ENCODE peak calls at places on chromosomes 11 and 22, in four cellular contexts. One of them, this sample, is unnamed.

GRCh38 chr11:30917859-30918478 is 331.8 kb upstream of the MPPED2 start:
- DNase-seq in astrocyte of the spinal cord: peak
- DNase-seq in NCI-H187 treated with DMSO at 0.1 percent for 48 hours: peak
- DNase-seq in MM.1S: peak
- DNase-seq in this sample: peak

GRCh38 chr11:42840856-42841255 is 470.9 kb upstream of the API5 start:
- DNase-seq in astrocyte of the spinal cord: no peak
- DNase-seq in NCI-H187 treated with DMSO at 0.1 percent for 48 hours: no peak
- DNase-seq in MM.1S: no peak
- DNase-seq in this sample: no peak

GRCh38 chr11:115659061-115659963 is 155.1 kb upstream of the CADM1 start:
- DNase-seq in astrocyte of the spinal cord: peak
- DNase-seq in NCI-H187 treated with DMSO at 0.1 percent for 48 hours: no peak
- DNase-seq in MM.1S: no peak
- DNase-seq in this sample: no peak

GRCh38 chr22:21632237-21632895 is at the start of gene CCDC116:
- DNase-seq in astrocyte of the spinal cord: no peak
- DNase-seq in NCI-H187 treated with DMSO at 0.1 percent for 48 hours: no peak
- DNase-seq in MM.1S: no peak
- DNase-seq in this sample: peak

GRCh38 chr11:9757809-9758675 is 94.2 kb downstream of the SWAP70 start:
- DNase-seq in astrocyte of the spinal cord: peak
- DNase-seq in NCI-H187 treated with DMSO at 0.1 percent for 48 hours: peak
- DNase-seq in MM.1S: peak
- DNase-seq in this sample: peak

GRCh38 chr11:106553304-106553703 is 465.0 kb downstream of the GUCY1A2 start:
- DNase-seq in astrocyte of the spinal cord: no peak
- DNase-seq in NCI-H187 treated with DMSO at 0.1 percent for 48 hours: no peak
- DNase-seq in MM.1S: no peak
- DNase-seq in this sample: no peak

GRCh38 chr22:17095538-17095937 is 10.7 kb downstream of the IL17RA start:
- DNase-seq in astrocyte of the spinal cord: no peak
- DNase-seq in NCI-H187 treated with DMSO at 0.1 percent for 48 hours: no peak
- DNase-seq in MM.1S: no peak
- DNase-seq in this sample: no peak

GRCh38 chr11:19493446-19493845 is 219.2 kb upstream of the NAV2 start:
- DNase-seq in astrocyte of the spinal cord: no peak
- DNase-seq in NCI-H187 treated with DMSO at 0.1 percent for 48 hours: no peak
- DNase-seq in MM.1S: no peak
- DNase-seq in this sample: peak

GRCh38 chr11:117220999-117221774 is 10.7 kb downstream of the PCSK7 start:
- DNase-seq in astrocyte of the spinal cord: no peak
- DNase-seq in NCI-H187 treated with DMSO at 0.1 percent for 48 hours: no peak
- DNase-seq in MM.1S: no peak
- DNase-seq in this sample: no peak

GRCh38 chr22:30979932-30980331 is 10.9 kb downstream of the TUG1 start:
- DNase-seq in astrocyte of the spinal cord: no peak
- DNase-seq in NCI-H187 treated with DMSO at 0.1 percent for 48 hours: no peak
- DNase-seq in MM.1S: no peak
- DNase-seq in this sample: no peak

GRCh38 chr11:29051935-29052334 is 943.7 kb downstream of the METTL15 start:
- DNase-seq in astrocyte of the spinal cord: peak
- DNase-seq in NCI-H187 treated with DMSO at 0.1 percent for 48 hours: no peak
- DNase-seq in MM.1S: no peak
- DNase-seq in this sample: no peak

GRCh38 chr11:11512502-11512901 is 109.3 kb downstream of the GALNT18 start:
- DNase-seq in astrocyte of the spinal cord: no peak
- DNase-seq in NCI-H187 treated with DMSO at 0.1 percent for 48 hours: no peak
- DNase-seq in MM.1S: no peak
- DNase-seq in this sample: no peak

GRCh38 chr11:94781822-94782221 is 13.7 kb downstream of the AMOTL1 start:
- DNase-seq in astrocyte of the spinal cord: peak
- DNase-seq in NCI-H187 treated with DMSO at 0.1 percent for 48 hours: no peak
- DNase-seq in MM.1S: no peak
- DNase-seq in this sample: no peak

GRCh38 chr11:76598426-76598839 is 72.1 kb downstream of the LRRC32 start:
- DNase-seq in astrocyte of the spinal cord: peak
- DNase-seq in NCI-H187 treated with DMSO at 0.1 percent for 48 hours: no peak
- DNase-seq in MM.1S: peak
- DNase-seq in this sample: peak

GRCh38 chr11:45321669-45322068 is 35.5 kb upstream of the SYT13 start:
- DNase-seq in astrocyte of the spinal cord: no peak
- DNase-seq in NCI-H187 treated with DMSO at 0.1 percent for 48 hours: no peak
- DNase-seq in MM.1S: no peak
- DNase-seq in this sample: no peak

GRCh38 chr11:121318848-121319834 is 26.6 kb downstream of the SC5D start:
- DNase-seq in astrocyte of the spinal cord: peak
- DNase-seq in NCI-H187 treated with DMSO at 0.1 percent for 48 hours: no peak
- DNase-seq in MM.1S: peak
- DNase-seq in this sample: peak

This sample was measured in OCI-LY7.